ENCODE peak calls at places on chromosomes 5 and 9, in six cellular contexts. C is activated naive CD4-positive, alpha-beta T cell treated with anti-CD3 and anti-CD28 coated beads, Interleukin-2, amount 50 U/mL, for 72 hours; O is memory B cell; A is HFFc6; B is breast epithelium; V is endothelial cell. M is an unnamed sample.

GRCh38 chr5:132468665-132469379 is 21.8 kb downstream of the IRF1 start:
- DNase-seq in V (no peak), O (no peak), A (no peak), C (no peak), B (peak; percentile 5), M (peak; percentile 5)

GRCh38 chr5:81971086-81971693 is 633 bp upstream of the ATG10 start:
- DNase-seq in C (peak; percentile 9), B (no peak), V (peak; percentile 6), A (peak; percentile 1), O (no peak), M (peak; percentile 68)

GRCh38 chr9:84937086-84937670 is 267.6 kb downstream of the NTRK2 start:
- DNase-seq in O (no peak), B (no peak), V (no peak), A (no peak), C (no peak), M (no peak)

GRCh38 chr9:3285365-3286161 is 240.2 kb downstream of the RFX3 start:
- DNase-seq in O (no peak), V (no peak), C (no peak), A (peak; percentile 48), B (no peak), M (no peak)

GRCh38 chr5:177994063-177994462 is 2.0 kb downstream of the PROP1 start:
- DNase-seq in A (no peak), O (no peak), V (no peak), B (no peak), C (no peak), M (no peak)

GRCh38 chr5:54049963-54050362 is 260.4 kb downstream of the ARL15 start:
- DNase-seq in B (no peak), V (no peak), A (peak; percentile 59), C (no peak), O (no peak), M (no peak)

GRCh38 chr5:132754947-132755346 is 7.7 kb downstream of the CCNI2 start:
- DNase-seq in O (no peak), V (peak; percentile 24), C (no peak), B (no peak), A (peak; percentile 41), M (no peak)

GRCh38 chr5:76994337-76994736 is 35.9 kb upstream of the AGGF1 start:
- DNase-seq in C (no peak), O (no peak), A (no peak), V (no peak), B (no peak), M (no peak)

GRCh38 chr5:173901705-173902104 is 13.6 kb downstream of the CPEB4 start:
- DNase-seq in O (no peak), V (no peak), C (no peak), B (no peak), A (no peak), M (no peak)

GRCh38 chr5:116759860-116760644 is 185.4 kb upstream of the SEMA6A start:
- DNase-seq in V (no peak), C (no peak), O (no peak), B (no peak), A (no peak), M (peak; percentile 63)

GRCh38 chr9:109889456-109889855 is 109.5 kb downstream of the PALM2AKAP2 start:
- DNase-seq in C (no peak), A (no peak), O (no peak), V (no peak), B (no peak), M (no peak)

GRCh38 chr5:139105621-139106071 is 92.5 kb downstream of the SIL1 start:
- DNase-seq in B (no peak), A (no peak), C (no peak), V (no peak), O (no peak), M (no peak)

GRCh38 chr5:103354446-103354845 is 95.9 kb downstream of the MACIR start:
- DNase-seq in V (no peak), C (no peak), A (no peak), O (no peak), B (no peak), M (no peak)

GRCh38 chr9:121169094-121169601 is 32.5 kb downstream of the RAB14 start:
- DNase-seq in V (peak; percentile 18), O (no peak), B (no peak), A (peak; percentile 18), C (no peak), M (no peak)

GRCh38 chr5:170049713-170050112 is 56.0 kb upstream of the FOXI1 start:
- DNase-seq in V (no peak), C (no peak), A (no peak), B (no peak), O (no peak), M (no peak)

GRCh38 chr9:79196606-79197005 is 375.2 kb upstream of the TLE4 start:
- DNase-seq in B (no peak), O (no peak), A (no peak), C (no peak), V (no peak), M (no peak)

GRCh38 chr5:120769291-120769872 is 305.3 kb downstream of the PRR16 start:
- DNase-seq in V (no peak), A (peak; percentile 35), O (no peak), B (no peak), C (no peak), M (no peak)

GRCh38 chr5:139389701-139390638 is at the start of gene MZB1:
- DNase-seq in A (no peak), V (no peak), B (no peak), C (peak; percentile 43), O (peak; percentile 66), M (no peak)

GRCh38 chr5:135333737-135334515 is 65.1 kb downstream of the MACROH2A1 start:
- DNase-seq in V (no peak), O (no peak), B (no peak), C (no peak), A (no peak), M (no peak)

GRCh38 chr9:27717991-27718390 is 144.7 kb upstream of the C9orf72 start:
- DNase-seq in O (no peak), A (no peak), C (no peak), V (no peak), B (no peak), M (no peak)

GRCh38 chr5:119031905-119032304 is 39.0 kb upstream of the DMXL1 start:
- DNase-seq in V (no peak), B (no peak), O (no peak), A (no peak), C (no peak), M (peak; percentile 27)

GRCh38 chr9:33765411-33765810 is 29.9 kb upstream of the PRSS3 start:
- DNase-seq in C (no peak), V (no peak), O (no peak), A (peak; percentile 76), B (no peak), M (no peak)

GRCh38 chr9:27340876-27341540 is 44.1 kb upstream of the EQTN start:
- DNase-seq in V (no peak), A (no peak), C (no peak), B (no peak), O (no peak), M (no peak)

GRCh38 chr9:113620377-113621161 is 157.0 kb downstream of the RGS3 start:
- DNase-seq in A (peak; percentile 86), O (no peak), V (peak; percentile 72), B (peak; percentile 79), C (peak; percentile 37), M (peak; percentile 90)

GRCh38 chr5:58503634-58504033 is 12.4 kb downstream of the GAPT start:
- DNase-seq in A (no peak), B (no peak), V (no peak), O (no peak), C (no peak), M (peak; percentile 67)

GRCh38 chr9:83185517-83186192 is 122.7 kb upstream of the RASEF start:
- DNase-seq in V (no peak), B (no peak), A (no peak), O (no peak), C (no peak), M (no peak)

GRCh38 chr5:143233020-143233419 is 170.5 kb downstream of the NR3C1 start:
- DNase-seq in A (peak; percentile 26), B (no peak), O (no peak), V (no peak), C (no peak), M (no peak)

GRCh38 chr5:136081192-136081591 is 51.5 kb upstream of the SMAD5 start:
- DNase-seq in A (no peak), V (no peak), B (no peak), C (no peak), O (no peak), M (no peak)

GRCh38 chr9:113998114-113998513 is 80.0 kb downstream of the AMBP start:
- DNase-seq in B (peak; percentile 28), O (no peak), C (no peak), A (no peak), V (no peak), M (no peak)

M was measured in trophoblast cell.